ENCODE peak calls at places on chromosomes 11 and 22, in five cellular contexts. K, Z, O, F and Q are unnamed samples.

GRCh38 chr11:17954395-17955252 is 58.2 kb downstream of the SERGEF start:
- DNase-seq in Z (no peak), F (no peak), O (no peak), K (no peak), Q (no peak)

GRCh38 chr22:36536717-36537116 is 7.8 kb upstream of the EIF3D start:
- DNase-seq in K (no peak), F (no peak), Z (no peak), O (no peak), Q (no peak)

GRCh38 chr11:3106736-3107524 is 49.7 kb upstream of the CARS1 start:
- DNase-seq in F (peak; percentile 78), O (no peak), Z (peak; percentile 57), K (no peak), Q (no peak)

GRCh38 chr11:33329705-33330329 is 72.6 kb downstream of the HIPK3 start:
- DNase-seq in K (peak; percentile 34), O (no peak), F (peak; percentile 36), Z (no peak), Q (peak; percentile 56)

GRCh38 chr11:28756977-28757376 is 648.8 kb downstream of the METTL15 start:
- DNase-seq in Z (no peak), O (no peak), K (peak; percentile 78), F (no peak), Q (no peak)

GRCh38 chr11:12182650-12183511 is 72.5 kb downstream of the MICAL2 start:
- DNase-seq in O (no peak), F (no peak), Z (peak; percentile 94), K (peak; percentile 98), Q (no peak)

GRCh38 chr11:44469412-44469811 is 96.1 kb upstream of the CD82 start:
- DNase-seq in F (no peak), Z (no peak), O (no peak), K (no peak), Q (no peak)

GRCh38 chr11:116687458-116688201 is 85.2 kb downstream of the BUD13 start:
- DNase-seq in O (no peak), F (peak; percentile 82), K (no peak), Z (no peak), Q (no peak)

GRCh38 chr11:24531528-24531927 is 34.7 kb downstream of the LUZP2 start:
- DNase-seq in K (no peak), O (no peak), F (no peak), Z (no peak), Q (no peak)

GRCh38 chr11:128763224-128763623 is 69.4 kb downstream of the FLI1 start:
- DNase-seq in O (no peak), F (no peak), Z (no peak), K (no peak), Q (no peak)

GRCh38 chr11:27025312-27025955 is 15.2 kb upstream of the BBOX1 start:
- DNase-seq in Z (no peak), F (no peak), K (no peak), O (no peak), Q (no peak)

GRCh38 chr11:68471360-68472340 is 11.1 kb downstream of the PPP6R3 start:
- DNase-seq in Z (no peak), K (peak; percentile 92), F (peak; percentile 13), O (no peak), Q (peak; percentile 87)

GRCh38 chr11:68598816-68599653 is 85.3 kb upstream of the GAL start:
- DNase-seq in K (peak; percentile 18), O (no peak), F (no peak), Z (no peak), Q (no peak)

GRCh38 chr11:64900263-64900678 is 16.7 kb downstream of the ATG2A start:
- DNase-seq in Z (no peak), F (peak; percentile 51), O (no peak), K (no peak), Q (no peak)

GRCh38 chr22:20865331-20865730 is 6.5 kb downstream of the SNAP29 start:
- DNase-seq in Z (no peak), O (no peak), F (no peak), K (no peak), Q (no peak)

GRCh38 chr11:60390389-60390788 is 5.9 kb upstream of the MS4A14 start:
- DNase-seq in O (no peak), K (no peak), F (no peak), Z (no peak), Q (no peak)

GRCh38 chr11:45577755-45578154 is 87.7 kb downstream of the CHST1 start:
- DNase-seq in F (peak; percentile 65), K (no peak), Z (no peak), O (no peak), Q (no peak)

GRCh38 chr22:20185750-20186149 is 34.9 kb upstream of the CCDC188 start:
- DNase-seq in F (no peak), K (no peak), Z (no peak), O (no peak), Q (no peak)

GRCh38 chr11:57513911-57514537 is 1.5 kb downstream of the SLC43A1 start:
- DNase-seq in Z (no peak), F (peak; percentile 84), O (peak; percentile 56), K (no peak), Q (no peak)

GRCh38 chr11:8313504-8314090 is 49.9 kb upstream of the LMO1 start:
- DNase-seq in K (no peak), O (no peak), Z (peak; percentile 31), F (no peak), Q (no peak)

GRCh38 chr11:119585038-119585666 is 143.8 kb downstream of the NECTIN1 start:
- DNase-seq in F (peak; percentile 85), O (no peak), Z (no peak), K (no peak), Q (no peak)
- H3K4me3 ChIP-seq in F (peak overlapping the region; percentile 54), O (peak overlapping the region; percentile 41), Z (peak overlapping the region; percentile 31), K (peak overlapping the region; percentile 46), Q (peak overlapping the region; percentile 51)

GRCh38 chr22:24144056-24144455 is 37.2 kb upstream of the SUSD2 start:
- DNase-seq in O (no peak), F (no peak), Z (no peak), K (no peak), Q (no peak)

GRCh38 chr22:24146791-24147353 is 34.4 kb upstream of the SUSD2 start:
- DNase-seq in K (no peak), O (peak; percentile 60), F (no peak), Z (no peak), Q (no peak)

GRCh38 chr22:24144471-24145115 is 36.7 kb upstream of the SUSD2 start:
- DNase-seq in O (no peak), Z (no peak), F (no peak), K (no peak), Q (no peak)

GRCh38 chr22:24146190-24146616 is 35.1 kb upstream of the SUSD2 start:
- DNase-seq in O (peak; percentile 51), Z (no peak), K (peak; percentile 53), F (peak; percentile 89), Q (peak; percentile 78)

GRCh38 chr22:24145446-24146189 is 35.7 kb upstream of the SUSD2 start:
- DNase-seq in Z (no peak), K (no peak), F (no peak), O (no peak), Q (no peak)
- H3K4me3 ChIP-seq in Z (no peak overlapping the region), K (no peak overlapping the region), F (no peak overlapping the region), O (no peak overlapping the region), Q (peak overlapping the region; percentile 23)

GRCh38 chr11:126415669-126416420 is 60.4 kb downstream of the ST3GAL4 start:
- DNase-seq in K (no peak), Z (no peak), F (peak; percentile 53), O (peak; percentile 52), Q (no peak)

GRCh38 chr11:126414615-126415014 is 59.1 kb downstream of the ST3GAL4 start:
- DNase-seq in Z (no peak), O (no peak), F (no peak), K (no peak), Q (no peak)

GRCh38 chr11:126415128-126415527 is 59.6 kb downstream of the ST3GAL4 start:
- DNase-seq in Z (no peak), O (peak; percentile 92), K (peak; percentile 16), F (no peak), Q (no peak)

GRCh38 chr11:126417463-126417862 is 62.0 kb downstream of the ST3GAL4 start:
- DNase-seq in O (no peak), K (no peak), Z (no peak), F (no peak), Q (no peak)

GRCh38 chr11:126416542-126417090 is 61.1 kb downstream of the ST3GAL4 start:
- DNase-seq in O (peak; percentile 86), Z (no peak), K (no peak), F (peak; percentile 94), Q (no peak)
- H3K4me3 ChIP-seq in O (peak overlapping the region; percentile 57), Z (peak overlapping the region; percentile 34), K (no peak overlapping the region), F (peak overlapping the region; percentile 42), Q (no peak overlapping the region)

GRCh38 chr22:22810018-22810427 is 77.6 kb upstream of the IGLL5 start:
- DNase-seq in O (no peak), K (no peak), F (peak; percentile 88), Z (no peak), Q (no peak)

GRCh38 chr22:22812031-22812905 is 75.3 kb upstream of the IGLL5 start:
- DNase-seq in O (no peak), F (no peak), Z (no peak), K (no peak), Q (no peak)

GRCh38 chr22:22811016-22812009 is 76.3 kb upstream of the IGLL5 start:
- DNase-seq in K (no peak), F (no peak), O (no peak), Z (no peak), Q (no peak)

GRCh38 chr22:22813126-22814075 is 74.2 kb upstream of the IGLL5 start:
- DNase-seq in K (no peak), Z (no peak), O (no peak), F (no peak), Q (no peak)

GRCh38 chr22:22810471-22810870 is 77.1 kb upstream of the IGLL5 start:
- DNase-seq in O (no peak), Z (no peak), F (peak; percentile 37), K (no peak), Q (no peak)
- H3K4me3 ChIP-seq in O (no peak overlapping the region), Z (no peak overlapping the region), F (no peak overlapping the region), K (no peak overlapping the region), Q (no peak overlapping the region)

DNA sequence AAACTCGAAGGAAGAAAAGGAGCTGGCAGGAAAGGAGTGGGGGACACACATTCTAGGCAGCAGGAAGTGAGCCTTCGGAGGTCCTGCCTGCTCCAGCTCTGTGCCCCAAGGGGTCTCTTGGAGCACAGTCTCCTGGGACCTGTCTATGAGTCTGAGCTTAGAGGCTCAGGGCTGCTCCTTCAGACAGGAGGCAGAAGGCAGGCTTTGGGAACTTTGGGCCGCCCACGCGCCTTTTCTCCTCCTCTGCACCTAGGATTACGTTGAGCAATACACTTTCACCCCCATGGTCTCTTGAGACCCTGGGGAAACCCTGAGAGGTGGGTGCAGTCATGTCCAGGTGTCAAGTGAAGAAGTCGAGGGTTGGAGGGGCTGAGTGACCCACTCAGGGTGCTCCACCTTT is 965 bp downstream of the TCN2 start:
- DNase-seq in Z (no peak), K (no peak), F (no peak), O (no peak), Q (no peak)
- H3K4me3 ChIP-seq in Z (no peak overlapping the region), K (no peak overlapping the region), F (no peak overlapping the region), O (peak overlapping the region; percentile 52), Q (no peak overlapping the region)

DNA sequence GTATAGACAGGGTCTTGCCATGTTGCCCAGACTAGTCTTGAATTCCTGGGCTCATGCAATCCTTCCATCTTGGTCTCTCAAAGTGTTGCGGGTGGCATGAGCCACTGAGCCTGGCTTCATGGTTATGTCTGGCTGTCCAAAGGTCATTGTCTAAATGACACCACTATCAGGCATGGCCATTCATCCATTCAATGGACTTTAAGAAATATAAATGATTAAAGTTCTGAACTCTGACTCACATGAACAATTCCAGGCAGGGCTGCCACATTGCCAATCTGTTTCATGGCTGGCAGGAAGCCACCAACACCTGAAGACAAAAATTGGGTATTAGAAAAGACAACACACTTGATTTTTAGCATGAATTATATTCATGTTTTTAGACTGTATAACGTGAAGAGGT is 4.1 kb downstream of the RTCB start:
- DNase-seq in Z (no peak), O (no peak), K (no peak), F (no peak), Q (no peak)
- H3K4me3 ChIP-seq in Z (no peak overlapping the region), O (no peak overlapping the region), K (no peak overlapping the region), F (no peak overlapping the region), Q (no peak overlapping the region)